ENCODE peak calls at places on chromosomes 7 and 10, in six cellular contexts. C is astrocyte, N is GM20000, W is psoas muscle, I is choroid plexus epithelial cell, G is OCI-LY7. H is an unnamed sample.

GRCh38 chr10:27742926-27743735 is 2.5 kb downstream of the MKX start:
- DNase-seq in N (peak; percentile 29), C (no peak), W (peak; percentile 66), G (no peak), I (no peak), H (peak; percentile 11)

GRCh38 chr7:149856-150636 is 42.3 kb upstream of the FAM20C start:
- DNase-seq in I (no peak), N (no peak), W (peak; percentile 79), C (no peak), G (no peak), H (no peak)

GRCh38 chr10:81026597-81026996 is 488.9 kb downstream of the SH2D4B start:
- DNase-seq in G (no peak), C (no peak), N (no peak), W (no peak), I (peak; percentile 1), H (no peak)

GRCh38 chr10:7408494-7409044 is 2.3 kb downstream of the SFMBT2 start:
- DNase-seq in C (no peak), G (peak; percentile 42), I (no peak), W (peak; percentile 80), N (peak; percentile 83), H (peak; percentile 78)

GRCh38 chr10:79457256-79457785 is 11.9 kb upstream of the ZCCHC24 start:
- DNase-seq in C (no peak), G (no peak), N (no peak), W (no peak), I (no peak), H (no peak)

GRCh38 chr7:30852360-30852709 is 59.3 kb upstream of the AQP1 start:
- DNase-seq in N (no peak), C (no peak), G (no peak), W (no peak), I (no peak), H (no peak)

GRCh38 chr10:125193306-125193877 is 33.0 kb upstream of the CTBP2 start:
- DNase-seq in G (no peak), C (no peak), W (no peak), N (no peak), I (no peak), H (no peak)

GRCh38 chr10:113027574-113028392 is 77.7 kb downstream of the TCF7L2 start:
- DNase-seq in I (peak; percentile 44), N (no peak), C (no peak), W (no peak), G (no peak), H (no peak)

GRCh38 chr7:27172823-27173411 is 1.2 kb downstream of the HOXA10 start:
- DNase-seq in G (no peak), N (no peak), W (peak; percentile 89), I (peak; percentile 10), C (no peak), H (no peak)

GRCh38 chr7:77887567-77887966 is 89.0 kb downstream of the PHTF2 start:
- DNase-seq in I (peak; percentile 69), N (no peak), W (no peak), G (no peak), C (peak; percentile 84), H (no peak)

GRCh38 chr7:112263519-112263918 is 57.0 kb downstream of the ZNF277 start:
- DNase-seq in W (no peak), N (no peak), G (no peak), I (peak; percentile 14), C (no peak), H (no peak)

GRCh38 chr7:35624299-35625186 is 70.4 kb downstream of the HERPUD2 start:
- DNase-seq in N (peak; percentile 59), W (no peak), I (peak; percentile 63), G (peak; percentile 62), C (no peak), H (peak; percentile 70)

GRCh38 chr7:98755138-98755898 is 114.5 kb downstream of the TMEM130 start:
- DNase-seq in W (no peak), N (no peak), G (no peak), I (no peak), C (no peak), H (peak; percentile 50)

GRCh38 chr7:65379318-65379717 is 5.7 kb downstream of the ZNF92 start:
- DNase-seq in I (peak; percentile 65), C (peak; percentile 60), W (no peak), G (no peak), N (no peak), H (no peak)

GRCh38 chr10:13567030-13567429 is 19.7 kb upstream of the PRPF18 start:
- DNase-seq in C (no peak), W (no peak), N (no peak), I (peak; percentile 10), G (no peak), H (no peak)

GRCh38 chr10:3067045-3067858 is at the start of gene PFKP:
- DNase-seq in G (peak; percentile 64), W (peak; percentile 58), N (peak; percentile 92), I (no peak), C (no peak), H (peak; percentile 84)

GRCh38 chr10:5234106-5234877 is 37.7 kb downstream of the AKR1C4 start:
- DNase-seq in W (no peak), C (no peak), G (no peak), N (no peak), I (peak; percentile 92), H (no peak)

GRCh38 chr7:28041508-28042314 is 138.9 kb downstream of the JAZF1 start:
- DNase-seq in N (no peak), C (peak; percentile 92), I (peak; percentile 79), G (no peak), W (no peak), H (no peak)

GRCh38 chr7:1708640-1709249 is 38.7 kb downstream of the ELFN1 start:
- DNase-seq in W (no peak), I (no peak), C (no peak), G (no peak), N (no peak), H (no peak)

GRCh38 chr7:141221007-141221612 is 147.2 kb downstream of the TMEM178B start:
- DNase-seq in W (no peak), I (peak; percentile 6), G (no peak), C (no peak), N (no peak), H (no peak)

GRCh38 chr7:127978421-127978820 is 52.8 kb downstream of the LRRC4 start:
- DNase-seq in I (peak; percentile 71), W (no peak), G (no peak), N (no peak), C (no peak), H (no peak)

GRCh38 chr10:102580230-102580629 is 64.0 kb upstream of the TRIM8 start:
- DNase-seq in W (no peak), I (peak; percentile 84), G (no peak), C (peak; percentile 21), N (no peak), H (no peak)

GRCh38 chr10:62433181-62433692 is 59.1 kb downstream of the ZNF365 start:
- DNase-seq in I (peak; percentile 86), N (peak; percentile 42), W (peak; percentile 63), C (peak; percentile 99), G (no peak), H (peak; percentile 33)

GRCh38 chr10:100043344-100043743 is 33.6 kb upstream of the DNMBP start:
- DNase-seq in W (no peak), N (no peak), C (no peak), I (no peak), G (no peak), H (no peak)

GRCh38 chr7:82051641-82052040 is 281.8 kb upstream of the HGF start:
- DNase-seq in W (no peak), C (no peak), N (no peak), G (no peak), I (no peak), H (no peak)
- TF ChIP-seq CTCF in W (no peak), C (no peak), N (no peak), G (no peak), I (no peak), H (no peak)

GRCh38 chr7:104206841-104207240 is 972 bp downstream of the ORC5 start:
- DNase-seq in G (peak; percentile 4), I (no peak), W (no peak), C (no peak), N (no peak), H (no peak)
- TF ChIP-seq CTCF in G (no peak), I (no peak), W (no peak), C (no peak), N (no peak), H (no peak)

DNA sequence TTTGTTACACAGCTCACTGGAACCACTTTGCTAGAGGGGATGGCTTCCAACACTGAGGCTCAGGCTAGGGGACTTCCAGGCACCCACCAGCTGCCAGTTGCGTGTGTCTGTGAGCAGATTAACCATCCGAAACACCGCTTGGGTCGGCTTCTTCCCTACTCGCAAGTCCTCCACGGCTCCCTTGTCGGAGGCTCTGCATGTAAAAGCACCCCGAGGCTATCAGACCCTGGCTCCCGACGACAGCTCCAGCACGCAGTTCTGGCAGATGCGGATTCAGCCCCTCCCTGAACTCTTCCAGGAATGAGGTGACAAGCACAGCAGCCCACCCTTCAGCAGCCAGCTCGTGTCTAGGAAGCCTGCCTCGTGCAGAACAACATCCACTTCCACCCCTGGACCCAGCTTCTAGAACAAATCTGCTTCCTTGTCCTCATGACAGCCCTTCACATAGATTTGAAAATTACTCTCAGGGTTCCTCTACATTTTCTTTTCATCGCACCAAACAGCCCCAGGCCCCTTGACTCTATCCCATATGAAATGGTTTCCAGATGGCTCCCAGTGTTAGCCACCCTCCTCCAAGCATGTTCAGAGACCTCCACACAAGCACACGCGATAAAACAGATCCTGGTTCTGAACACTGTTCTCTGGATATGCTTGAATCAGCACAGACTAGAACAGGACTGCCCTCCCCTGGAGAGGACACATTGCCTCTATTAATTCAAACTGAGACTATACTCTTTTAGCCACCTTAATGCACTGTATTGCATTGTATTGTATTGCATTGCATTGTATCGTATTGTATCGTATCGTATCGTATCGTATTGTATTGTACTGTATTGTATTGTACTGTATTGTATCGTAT is 44.6 kb downstream of the SLIT1 start:
- DNase-seq in W (no peak), C (no peak), N (no peak), I (no peak), G (no peak), H (no peak)
- TF ChIP-seq CTCF in W (no peak), C (no peak), N (no peak), I (no peak), G (no peak), H (no peak)

DNA sequence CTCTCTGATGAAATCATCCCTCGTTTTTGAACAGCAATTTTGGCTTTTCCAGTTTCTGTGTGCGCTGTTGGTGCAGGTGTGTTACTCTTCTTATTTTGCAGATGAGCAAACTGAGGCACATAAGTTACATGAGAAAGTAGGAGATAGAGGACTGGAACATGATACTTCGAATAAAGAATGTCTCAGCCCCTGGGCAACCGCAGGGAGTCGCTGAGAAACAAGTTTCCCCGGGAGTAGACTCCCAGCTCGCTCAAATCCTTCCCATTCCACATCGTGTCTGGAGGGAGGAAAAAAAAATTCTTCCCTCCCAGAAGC is 18.0 kb downstream of the MXI1 start:
- DNase-seq in G (no peak), C (no peak), N (no peak), W (no peak), I (no peak), H (no peak)
- TF ChIP-seq CTCF in G (no peak), C (no peak), N (no peak), W (no peak), I (no peak), H (no peak)